ENCODE peak calls at places on chromosome 1, in six cellular contexts. U is thoracic aorta, M is H1, I is fibroblast of lung, E is HL-60, L is body of pancreas. X is an unnamed sample.

GRCh38 chr1:99657213-99658030 is 11.5 kb downstream of the PALMD start:
- DNase-seq in U (no peak), M (no peak), I (peak), E (no peak), L (no peak), X (no peak)

GRCh38 chr1:11984121-11984520 is 3.9 kb downstream of the MFN2 start:
- DNase-seq in U (no peak), M (no peak), I (no peak), E (no peak), L (no peak), X (no peak)

GRCh38 chr1:62089570-62089969 is 105.1 kb upstream of the L1TD1 start:
- DNase-seq in U (no peak), M (no peak), I (no peak), E (no peak), L (no peak), X (no peak)

GRCh38 chr1:28259935-28260802 is 851 bp downstream of the SESN2 start:
- DNase-seq in U (no peak), M (peak), I (peak), E (peak), L (peak), X (peak)

GRCh38 chr1:231059566-231060193 is 19.6 kb upstream of the FAM89A start:
- DNase-seq in U (no peak), M (no peak), I (peak), E (no peak), L (no peak), X (no peak)

GRCh38 chr1:20574686-20575543 is 14.0 kb upstream of the CDA start:
- DNase-seq in U (no peak), M (peak), I (peak), E (peak), L (peak), X (peak)

GRCh38 chr1:75600781-75601180 is 10.1 kb downstream of the SLC44A5 start:
- DNase-seq in U (no peak), M (no peak), I (no peak), E (no peak), L (no peak), X (no peak)

GRCh38 chr1:208048904-208049303 is 138.0 kb upstream of the CD34 start:
- DNase-seq in U (no peak), M (no peak), I (no peak), E (no peak), L (no peak), X (no peak)

GRCh38 chr1:12314328-12314903 is 84.6 kb downstream of the VPS13D start:
- DNase-seq in U (no peak), M (no peak), I (peak), E (no peak), L (no peak), X (no peak)

DNA sequence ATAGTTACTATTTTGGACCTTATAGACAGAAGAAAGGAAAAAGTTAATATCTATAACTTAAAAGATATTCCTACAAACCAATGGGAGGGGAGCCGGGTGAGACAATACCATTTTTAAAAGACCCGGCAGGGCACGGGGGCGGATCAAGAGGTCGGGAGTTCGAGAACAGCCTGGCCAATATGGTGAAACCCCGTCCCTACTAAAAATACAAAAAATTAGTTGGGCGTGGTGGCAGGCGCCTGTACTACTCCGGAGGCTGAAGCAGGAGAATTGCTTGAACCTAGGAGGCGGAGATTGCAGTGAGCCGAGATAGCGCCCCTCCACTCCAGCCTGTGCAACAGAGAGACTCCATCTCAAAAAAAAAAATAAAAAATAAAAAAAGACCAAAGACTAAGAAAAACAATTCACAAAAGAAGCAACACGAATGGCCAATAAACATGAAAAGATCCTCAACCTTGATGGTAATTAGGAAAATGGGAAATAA is 1.2 kb upstream of the PSMB2 start:
- DNase-seq in U (no peak), M (no peak), I (no peak), E (no peak), L (no peak), X (no peak)
- TF ChIP-seq CTCF in U (no peak), M (no peak), I (no peak), E (no peak), L (no peak), X (no peak)

GRCh38 chr1:87549691-87550090 is 221.0 kb downstream of the LMO4 start:
- DNase-seq in U (no peak), M (no peak), I (no peak), E (no peak), L (no peak), X (no peak)
- H3K27ac ChIP-seq in U (no peak), M (no peak), I (no peak), E (no peak), L (no peak), X (peak)

DNA sequence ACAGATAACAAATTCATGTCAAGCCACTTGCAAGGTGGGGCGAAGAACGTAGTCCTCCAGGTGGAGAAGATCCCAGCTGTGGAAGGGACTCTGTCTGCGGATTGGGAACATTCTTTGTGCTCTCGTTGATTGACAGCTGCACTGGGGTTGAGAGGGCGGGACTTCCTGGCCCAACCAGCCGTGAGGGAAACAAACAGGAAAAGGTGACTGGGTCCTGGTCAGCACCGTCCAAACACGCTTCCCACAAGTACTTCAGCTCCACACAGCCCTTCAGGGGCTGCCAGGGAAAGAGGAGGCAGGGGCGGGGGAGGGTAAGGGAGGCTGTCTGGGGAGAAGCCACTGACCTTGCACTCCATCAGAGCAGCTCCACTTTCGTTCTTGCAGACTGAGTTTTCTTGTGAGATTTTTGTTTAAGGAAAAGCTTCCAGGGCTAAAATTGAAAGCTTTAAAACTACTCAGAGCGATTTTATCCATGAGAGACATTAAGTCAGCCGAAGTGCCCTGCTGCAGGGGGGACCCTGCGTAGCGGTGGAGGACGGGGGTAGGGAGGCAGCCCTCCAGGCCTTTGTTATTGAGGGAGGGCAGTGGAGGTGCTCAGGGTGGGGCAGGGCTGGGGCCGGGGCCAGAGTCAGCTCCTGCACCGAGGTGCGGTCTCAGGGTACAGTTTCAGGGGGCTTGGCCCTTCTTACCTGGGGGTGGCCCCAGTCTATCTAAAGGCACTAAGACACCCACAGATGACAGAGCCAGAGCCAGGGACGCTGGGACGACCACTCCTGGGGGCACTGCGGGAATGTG is 21.6 kb upstream of the STUM start:
- DNase-seq in U (no peak), M (peak), I (no peak), E (no peak), L (peak), X (no peak)
- H3K4me3 ChIP-seq in U (peak), M (no peak), I (peak), E (no peak), L (no peak), X (peak)

DNA sequence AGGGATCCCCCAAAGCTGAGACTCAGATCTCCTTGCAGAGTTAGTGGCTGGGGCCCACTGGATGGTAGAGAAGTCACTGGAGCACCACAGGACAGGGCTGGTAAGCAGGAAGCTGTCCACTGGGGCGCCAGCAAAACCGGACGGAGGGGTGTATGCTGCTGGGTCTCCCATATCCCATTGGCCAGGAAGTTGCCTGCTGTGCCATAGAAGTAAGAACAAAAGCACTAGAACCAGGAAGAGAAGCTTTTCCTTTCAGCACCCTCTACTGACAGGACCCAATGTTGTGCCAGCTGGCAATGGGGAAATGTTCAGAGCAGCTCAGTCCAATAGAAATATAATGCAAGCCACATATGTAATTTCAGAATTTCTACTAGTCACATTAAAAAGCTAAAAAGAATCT is 146.6 kb downstream of the SPATA46 start:
- DNase-seq in U (no peak), M (peak), I (peak), E (no peak), L (peak), X (no peak)
- TF ChIP-seq CTCF in U (no peak), M (no peak), I (peak), E (no peak), L (peak), X (no peak)